ENCODE peak calls at places on chromosome 22, in ten cellular contexts. B is nephron progenitor cell, V is GM13977, D is spleen, O is cerebellar cortex, H is T-cell, K is anterior cingulate cortex, Z is GM12891, N is T-helper 2 cell, S is EL. M is an unnamed sample.

GRCh38 chr22:27937453-27937852 is 18.4 kb upstream of the PITPNB start:
- DNase-seq in H (no peak), N (no peak), Z (no peak), K (no peak), D (no peak), O (no peak), B (no peak), V (no peak), S (no peak), M (no peak)

GRCh38 chr22:30047364-30047738 is 32.9 kb upstream of the HORMAD2 start:
- DNase-seq in V (peak; percentile 44), Z (peak; percentile 38), D (no peak), H (peak; percentile 21), O (no peak), S (peak; percentile 21), N (no peak), B (no peak), K (no peak), M (no peak)

GRCh38 chr22:19337137-19337536 is 45.6 kb upstream of the CLTCL1 start:
- DNase-seq in N (no peak), V (no peak), H (no peak), D (no peak), K (no peak), Z (no peak), S (no peak), O (no peak), B (no peak), M (no peak)

GRCh38 chr22:39530692-39531331 is 1.7 kb downstream of the RPS19BP1 start:
- DNase-seq in S (peak; percentile 45), O (peak; percentile 73), H (no peak), N (no peak), Z (no peak), B (no peak), D (no peak), K (no peak), V (no peak), M (no peak)

GRCh38 chr22:34502821-34503220 is 563.1 kb upstream of the ISX start:
- DNase-seq in O (no peak), H (no peak), D (no peak), B (no peak), V (no peak), S (no peak), K (no peak), N (no peak), Z (no peak), M (no peak)

GRCh38 chr22:20607157-20607907 is 99.9 kb downstream of the MED15 start:
- DNase-seq in V (peak; percentile 15), D (peak; percentile 72), S (no peak), O (no peak), B (peak; percentile 40), H (no peak), K (no peak), N (no peak), Z (no peak), M (no peak)

GRCh38 chr22:23207786-23208325 is 27.5 kb downstream of the BCR start:
- DNase-seq in V (no peak), O (no peak), K (no peak), D (peak; percentile 72), H (no peak), B (no peak), Z (no peak), N (no peak), S (no peak), M (no peak)

GRCh38 chr22:30309981-30310672 is 16.6 kb downstream of the TBC1D10A start:
- DNase-seq in O (no peak), N (no peak), V (peak; percentile 56), Z (no peak), S (no peak), H (no peak), B (no peak), K (no peak), D (no peak), M (no peak)

GRCh38 chr22:38034278-38034882 is 22.8 kb upstream of the PICK1 start:
- DNase-seq in D (peak; percentile 81), B (no peak), Z (no peak), H (no peak), S (peak; percentile 93), N (no peak), V (no peak), K (peak; percentile 74), O (peak; percentile 58), M (peak; percentile 77)

GRCh38 chr22:19466126-19466716 is 12.8 kb downstream of the UFD1 start:
- DNase-seq in O (peak; percentile 67), V (no peak), Z (no peak), B (no peak), K (no peak), D (no peak), H (no peak), S (no peak), N (no peak), M (no peak)

GRCh38 chr22:39219071-39220050 is 25.4 kb downstream of the PDGFB start:
- DNase-seq in Z (no peak), B (no peak), O (no peak), H (no peak), N (no peak), S (no peak), D (peak; percentile 19), V (no peak), K (no peak), M (peak; percentile 32)

GRCh38 chr22:38016182-38017078 is 32.1 kb upstream of the SOX10 start:
- DNase-seq in K (peak; percentile 47), N (no peak), H (no peak), O (no peak), V (no peak), S (no peak), Z (no peak), B (no peak), D (no peak), M (no peak)